ENCODE peak calls at places on chromosomes 7 and 10, in ten cellular contexts. M is suprapubic skin; A is left ventricle myocardium inferior; Y is astrocyte; T is CD8-positive, alpha-beta memory T cell; W is H1; U is endodermal cell; C is lower lobe of right lung; X is Peyer's patch; F is NT2/D1. L is an unnamed sample. For H3K27me3 and H3K4me1, the result is how much of the 10 kb centered on the place peaks cover.

GRCh38 chr7:47571355-47572100 is 10.4 kb downstream of the TNS3 start:
- DNase-seq in M (peak), A (peak), Y (peak), T (no peak), W (no peak), U (peak), C (peak), X (peak), F (no peak), L (peak)

GRCh38 chr10:385571-386300 is 250.5 kb downstream of the ZMYND11 start:
- DNase-seq in M (no peak), A (no peak), Y (no peak), T (no peak), W (no peak), U (no peak), C (no peak), X (no peak), F (no peak), L (no peak)

GRCh38 chr7:98178321-98178720 is 32.9 kb upstream of the BHLHA15 start:
- DNase-seq in M (no peak), A (peak), Y (no peak), T (no peak), W (no peak), U (no peak), C (peak), X (no peak), F (no peak), L (no peak)

GRCh38 chr7:129522088-129522970 is 20.0 kb downstream of the SMKR1 start:
- DNase-seq in M (no peak), A (no peak), Y (no peak), T (no peak), W (no peak), U (peak), C (no peak), X (no peak), F (no peak), L (peak)

GRCh38 chr10:78269061-78269460 is 235.4 kb downstream of the RPS24 start:
- DNase-seq in M (no peak), A (no peak), Y (no peak), T (no peak), W (no peak), U (no peak), C (no peak), X (no peak), F (no peak), L (no peak)

GRCh38 chr10:78427497-78428031 is 393.9 kb downstream of the RPS24 start:
- DNase-seq in M (no peak), A (no peak), Y (no peak), T (no peak), W (no peak), U (no peak), C (no peak), X (no peak), F (no peak), L (no peak)

GRCh38 chr7:5595545-5596045 is 172.0 kb upstream of the TNRC18 start:
- DNase-seq in M (no peak), A (no peak), Y (peak), T (no peak), W (no peak), U (peak), C (no peak), X (no peak), F (no peak), L (no peak)

GRCh38 chr7:114419441-114420107 is 5.0 kb downstream of the FOXP2 start:
- DNase-seq in M (no peak), A (no peak), Y (peak), T (no peak), W (no peak), U (no peak), C (no peak), X (no peak), F (no peak), L (peak)

GRCh38 chr7:142720140-142720773 is 29.0 kb upstream of the PRSS1 start:
- DNase-seq in M (no peak), A (no peak), Y (no peak), T (no peak), W (no peak), U (no peak), C (no peak), X (no peak), F (no peak), L (no peak)

GRCh38 chr10:125002423-125003145 is 60.7 kb downstream of the ZRANB1 start:
- DNase-seq in M (peak), A (peak), Y (no peak), T (no peak), W (no peak), U (peak), C (peak), X (no peak), F (no peak), L (no peak)

GRCh38 chr10:72612203-72612826 is 13.6 kb downstream of the MICU1 start:
- DNase-seq in M (no peak), A (no peak), Y (no peak), T (no peak), W (no peak), U (no peak), C (no peak), X (no peak), F (no peak), L (peak)

GRCh38 chr10:132463333-132464255 is 66.6 kb downstream of the PWWP2B start:
- DNase-seq in M (peak), A (no peak), Y (no peak), T (no peak), W (no peak), U (peak), C (no peak), X (peak), F (no peak), L (peak)

GRCh38 chr10:90047243-90047729 is 345.9 kb downstream of the KIF20B start:
- DNase-seq in M (no peak), A (no peak), Y (no peak), T (no peak), W (no peak), U (no peak), C (no peak), X (no peak), F (no peak), L (no peak)

GRCh38 chr10:9239298-9239697 is 1184.8 kb downstream of the GATA3 start:
- DNase-seq in M (no peak), A (no peak), Y (peak), T (no peak), W (no peak), U (no peak), C (no peak), X (no peak), F (no peak), L (no peak)

GRCh38 chr7:102415685-102416225 is 17.6 kb upstream of the ORAI2 start:
- DNase-seq in M (no peak), A (no peak), Y (no peak), T (peak), W (no peak), U (no peak), C (peak), X (no peak), F (no peak), L (no peak)

GRCh38 chr7:66413379-66414114 is 208.4 kb downstream of the TPST1 start:
- DNase-seq in M (peak), A (peak), Y (peak), T (peak), W (peak), U (peak), C (peak), X (peak), F (peak), L (peak)

GRCh38 chr7:108307246-108307982 is 148.8 kb downstream of the NRCAM start:
- DNase-seq in M (no peak), A (no peak), Y (no peak), T (no peak), W (no peak), U (no peak), C (no peak), X (no peak), F (no peak), L (no peak)

GRCh38 chr7:47190462-47190861 is 391.4 kb downstream of the TNS3 start:
- DNase-seq in M (no peak), A (no peak), Y (no peak), T (no peak), W (no peak), U (peak), C (no peak), X (no peak), F (no peak), L (no peak)

GRCh38 chr10:4407783-4408182 is 418.2 kb upstream of the AKR1E2 start:
- DNase-seq in M (no peak), A (no peak), Y (peak), T (no peak), W (no peak), U (no peak), C (no peak), X (no peak), F (no peak), L (peak)

GRCh38 chr10:77236700-77237099 is 400.9 kb downstream of the KCNMA1 start:
- DNase-seq in M (no peak), A (no peak), Y (peak), T (no peak), W (no peak), U (no peak), C (no peak), X (no peak), F (no peak), L (peak)

GRCh38 chr10:108393111-108393510 is 1228.6 kb upstream of the SORCS1 start:
- DNase-seq in M (no peak), A (no peak), Y (peak), T (no peak), W (no peak), U (no peak), C (no peak), X (no peak), F (no peak), L (peak)

GRCh38 chr10:125023269-125023668 is 81.3 kb downstream of the ZRANB1 start:
- DNase-seq in M (no peak), A (no peak), Y (no peak), T (no peak), W (no peak), U (no peak), C (peak), X (no peak), F (no peak), L (no peak)

GRCh38 chr10:5776881-5777197 is 36.4 kb downstream of the GDI2 start:
- DNase-seq in M (no peak), A (no peak), Y (peak), T (no peak), W (no peak), U (no peak), C (no peak), X (no peak), F (no peak), L (peak)

GRCh38 chr7:152617056-152617455 is 58.9 kb downstream of the XRCC2 start:
- DNase-seq in M (no peak), A (no peak), Y (no peak), T (no peak), W (no peak), U (no peak), C (no peak), X (no peak), F (no peak), L (no peak)

DNA sequence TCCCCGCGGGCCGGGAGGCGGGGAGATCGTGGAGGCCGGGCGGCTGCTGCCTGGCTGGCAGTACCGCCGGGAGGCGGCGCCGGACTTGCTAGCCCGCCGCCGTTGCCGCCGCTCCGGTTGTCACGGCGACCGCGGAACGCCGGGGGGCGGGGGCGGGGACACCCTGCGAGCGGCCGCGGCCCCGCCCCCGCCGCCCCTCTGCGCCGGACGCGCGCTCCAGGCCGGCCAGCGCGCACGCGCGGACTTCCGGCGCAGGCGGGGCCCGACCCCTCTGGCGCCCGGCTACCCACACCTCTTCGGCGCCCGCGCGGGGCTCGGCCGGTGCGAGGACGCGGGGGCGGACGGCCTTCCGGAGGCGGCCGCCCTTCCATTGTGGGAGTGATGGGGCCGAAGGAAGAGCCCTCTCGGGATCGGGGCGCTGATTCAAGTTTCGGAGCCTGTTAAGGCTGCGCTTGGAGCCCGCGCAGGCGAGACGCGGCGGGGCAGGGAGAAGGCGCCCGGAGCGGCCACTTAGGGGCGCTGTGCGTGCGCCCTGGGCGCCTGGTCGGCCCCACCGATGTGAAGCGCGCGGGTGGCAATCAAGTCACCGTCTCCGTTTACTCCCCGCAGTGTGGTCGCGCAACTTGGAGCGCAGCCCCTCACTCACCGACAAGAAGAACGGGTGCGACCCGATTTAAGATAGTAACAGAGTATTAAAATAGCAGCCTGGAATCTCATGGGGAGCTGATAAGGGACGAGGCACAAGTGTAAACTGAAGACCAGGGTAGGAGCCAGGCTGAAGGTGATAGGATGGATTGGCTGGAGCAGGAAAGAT is 448 bp upstream of the DPY19L1 start:
- DNase-seq in M (peak), A (peak), Y (peak), T (peak), W (peak), U (peak), C (peak), X (peak), F (peak), L (peak)
- H3K27me3 ChIP-seq in M (under half), A (under half), Y (under half), T (under half), W (under half), U (under half), C (under half), X (under half), F (under half), L (under half)

GRCh38 chr7:19015066-19015465 is 102.4 kb downstream of the TWIST1 start:
- DNase-seq in M (no peak), A (no peak), Y (peak), T (no peak), W (no peak), U (no peak), C (no peak), X (no peak), F (no peak), L (no peak)
- H3K4me1 ChIP-seq in M (under half), A (under half), Y (under half), T (under half), W (under half), U (under half), C (under half), X (under half), F (under half), L (under half)

GRCh38 chr10:13517675-13518074 is 11.1 kb downstream of the BEND7 start:
- DNase-seq in M (no peak), A (no peak), Y (no peak), T (no peak), W (no peak), U (no peak), C (no peak), X (no peak), F (no peak), L (no peak)

GRCh38 chr10:13516176-13516575 is 12.6 kb downstream of the BEND7 start:
- DNase-seq in M (no peak), A (no peak), Y (no peak), T (no peak), W (no peak), U (no peak), C (no peak), X (no peak), F (no peak), L (no peak)

GRCh38 chr10:13518076-13518692 is 10.6 kb downstream of the BEND7 start:
- DNase-seq in M (no peak), A (no peak), Y (no peak), T (no peak), W (no peak), U (peak), C (no peak), X (no peak), F (no peak), L (no peak)

GRCh38 chr10:13521021-13521420 is 7.8 kb downstream of the BEND7 start:
- DNase-seq in M (no peak), A (no peak), Y (no peak), T (no peak), W (no peak), U (no peak), C (no peak), X (no peak), F (no peak), L (no peak)

GRCh38 chr10:13520194-13520593 is 8.6 kb downstream of the BEND7 start:
- DNase-seq in M (no peak), A (no peak), Y (no peak), T (no peak), W (no peak), U (peak), C (no peak), X (no peak), F (no peak), L (no peak)
- H3K27me3 ChIP-seq in M (under half), A (under half), Y (under half), T (under half), W (under half), U (half or more), C (under half), X (under half), F (under half), L (under half)

GRCh38 chr7:589781-590575 is 70.3 kb upstream of the PDGFA start:
- DNase-seq in M (no peak), A (no peak), Y (no peak), T (no peak), W (no peak), U (no peak), C (peak), X (no peak), F (no peak), L (no peak)

GRCh38 chr7:590731-591551 is 71.3 kb upstream of the PDGFA start:
- DNase-seq in M (no peak), A (no peak), Y (no peak), T (no peak), W (no peak), U (no peak), C (peak), X (no peak), F (no peak), L (no peak)

GRCh38 chr7:594212-594913 is 74.7 kb upstream of the PDGFA start:
- DNase-seq in M (no peak), A (no peak), Y (no peak), T (no peak), W (no peak), U (no peak), C (no peak), X (no peak), F (no peak), L (no peak)

GRCh38 chr7:593324-594115 is 73.9 kb upstream of the PDGFA start:
- DNase-seq in M (no peak), A (no peak), Y (no peak), T (no peak), W (no peak), U (no peak), C (no peak), X (no peak), F (no peak), L (no peak)

GRCh38 chr7:591856-592628 is 72.4 kb upstream of the PDGFA start:
- DNase-seq in M (no peak), A (no peak), Y (no peak), T (no peak), W (no peak), U (no peak), C (no peak), X (no peak), F (no peak), L (no peak)
- H3K4me1 ChIP-seq in M (under half), A (under half), Y (under half), T (under half), W (under half), U (under half), C (under half), X (under half), F (under half), L (under half)

GRCh38 chr7:20776942-20777341 is 9.7 kb downstream of the SP8 start:
- DNase-seq in M (no peak), A (no peak), Y (no peak), T (no peak), W (no peak), U (peak), C (no peak), X (no peak), F (no peak), L (no peak)
- H3K27me3 ChIP-seq in M (half or more), A (half or more), Y (half or more), T (under half), W (under half), U (under half), C (half or more), X (under half), F (half or more), L (half or more)

GRCh38 chr10:80502621-80503583 is 34.8 kb upstream of the SH2D4B start:
- DNase-seq in M (no peak), A (no peak), Y (no peak), T (no peak), W (no peak), U (no peak), C (no peak), X (no peak), F (no peak), L (no peak)
- H3K4me1 ChIP-seq in M (half or more), A (half or more), Y (half or more), T (half or more), W (under half), U (under half), C (half or more), X (half or more), F (under half), L (half or more)

L was measured in adipocyte.